ENCODE peak calls at places on chromosomes 1 and 21, in ten cellular contexts. N is neural progenitor cell, G is suprapubic skin, P is gastrocnemius medialis, D is ovary, F is NT2/D1, H is lung, T is left ventricle myocardium inferior, A is GM23338, L is tibial nerve. M is an unnamed sample.

GRCh38 chr1:119136401-119136800 is 4.1 kb downstream of the WARS2 start:
- DNase-seq in N (no peak), G (no peak), P (no peak), D (no peak), F (no peak), H (no peak), T (no peak), A (no peak), L (no peak), M (no peak)

GRCh38 chr1:6776895-6777294 is 8.4 kb upstream of the CAMTA1 start:
- DNase-seq in N (no peak), G (no peak), P (no peak), D (no peak), F (no peak), H (no peak), T (no peak), A (no peak), L (no peak), M (no peak)

GRCh38 chr1:183622013-183622412 is 13.6 kb downstream of the ARPC5 start:
- DNase-seq in N (no peak), G (no peak), P (no peak), D (no peak), F (no peak), H (no peak), T (no peak), A (no peak), L (no peak), M (no peak)

GRCh38 chr1:222167111-222167510 is 380.8 kb downstream of the HHIPL2 start:
- DNase-seq in N (peak; percentile 46), G (no peak), P (no peak), D (no peak), F (peak; percentile 38), H (peak; percentile 32), T (peak; percentile 22), A (peak; percentile 65), L (no peak), M (peak; percentile 30)

GRCh38 chr1:231527586-231528174 is 789 bp upstream of the TSNAX start:
- DNase-seq in N (no peak), G (no peak), P (no peak), D (no peak), F (no peak), H (no peak), T (no peak), A (no peak), L (no peak), M (no peak)

GRCh38 chr1:229155472-229155871 is 115.4 kb upstream of the RAB4A start:
- DNase-seq in N (no peak), G (no peak), P (peak; percentile 12), D (no peak), F (no peak), H (no peak), T (peak; percentile 33), A (no peak), L (no peak), M (no peak)

GRCh38 chr21:26443867-26444266 is 129.2 kb downstream of the CYYR1 start:
- DNase-seq in N (no peak), G (no peak), P (no peak), D (no peak), F (no peak), H (no peak), T (no peak), A (no peak), L (no peak), M (no peak)

GRCh38 chr1:241672301-241672700 is 20.2 kb downstream of the WDR64 start:
- DNase-seq in N (no peak), G (no peak), P (no peak), D (no peak), F (no peak), H (no peak), T (no peak), A (no peak), L (no peak), M (no peak)

GRCh38 chr1:203954788-203955552 is 93.6 kb downstream of the SNRPE start:
- DNase-seq in N (no peak), G (no peak), P (no peak), D (no peak), F (no peak), H (no peak), T (no peak), A (peak; percentile 6), L (no peak), M (no peak)

GRCh38 chr1:219697667-219698066 is 84.8 kb upstream of the ZC3H11B start:
- DNase-seq in N (no peak), G (no peak), P (no peak), D (no peak), F (no peak), H (no peak), T (no peak), A (no peak), L (no peak), M (no peak)

GRCh38 chr1:224223819-224224714 is 41.0 kb downstream of the DEGS1 start:
- DNase-seq in N (no peak), G (no peak), P (no peak), D (no peak), F (no peak), H (no peak), T (no peak), A (peak; percentile 46), L (no peak), M (peak; percentile 57)

GRCh38 chr1:59985901-59986735 is 59.5 kb upstream of the CYP2J2 start:
- DNase-seq in N (peak; percentile 31), G (no peak), P (no peak), D (no peak), F (peak; percentile 76), H (no peak), T (no peak), A (peak; percentile 65), L (no peak), M (no peak)

GRCh38 chr21:38386967-38387366 is 111.3 kb downstream of the ERG start:
- DNase-seq in N (no peak), G (no peak), P (no peak), D (no peak), F (no peak), H (no peak), T (no peak), A (no peak), L (no peak), M (no peak)

GRCh38 chr21:27653481-27653880 is 686.6 kb upstream of the ADAMTS5 start:
- DNase-seq in N (no peak), G (no peak), P (no peak), D (no peak), F (no peak), H (no peak), T (no peak), A (no peak), L (no peak), M (no peak)

GRCh38 chr1:204188959-204189639 is 7.2 kb downstream of the KISS1 start:
- DNase-seq in N (no peak), G (no peak), P (no peak), D (no peak), F (no peak), H (no peak), T (no peak), A (no peak), L (no peak), M (no peak)

GRCh38 chr1:150777544-150777943 is 12.0 kb upstream of the CTSS start:
- DNase-seq in N (no peak), G (no peak), P (no peak), D (no peak), F (no peak), H (no peak), T (no peak), A (no peak), L (no peak), M (no peak)

GRCh38 chr21:31382060-31382459 is 38.0 kb upstream of the TIAM1 start:
- DNase-seq in N (no peak), G (no peak), P (no peak), D (no peak), F (no peak), H (no peak), T (no peak), A (no peak), L (no peak), M (no peak)

GRCh38 chr1:114032271-114033218 is 53.3 kb downstream of the OLFML3 start:
- DNase-seq in N (no peak), G (no peak), P (peak; percentile 8), D (no peak), F (no peak), H (no peak), T (no peak), A (peak; percentile 35), L (no peak), M (no peak)
- H3K4me3 ChIP-seq in N (no peak overlapping the region), G (no peak overlapping the region), P (no peak overlapping the region), D (no peak overlapping the region), F (no peak overlapping the region), H (no peak overlapping the region), T (no peak overlapping the region), A (peak overlapping the region; percentile 51), L (no peak overlapping the region), M (peak overlapping the region; percentile 60)

DNA sequence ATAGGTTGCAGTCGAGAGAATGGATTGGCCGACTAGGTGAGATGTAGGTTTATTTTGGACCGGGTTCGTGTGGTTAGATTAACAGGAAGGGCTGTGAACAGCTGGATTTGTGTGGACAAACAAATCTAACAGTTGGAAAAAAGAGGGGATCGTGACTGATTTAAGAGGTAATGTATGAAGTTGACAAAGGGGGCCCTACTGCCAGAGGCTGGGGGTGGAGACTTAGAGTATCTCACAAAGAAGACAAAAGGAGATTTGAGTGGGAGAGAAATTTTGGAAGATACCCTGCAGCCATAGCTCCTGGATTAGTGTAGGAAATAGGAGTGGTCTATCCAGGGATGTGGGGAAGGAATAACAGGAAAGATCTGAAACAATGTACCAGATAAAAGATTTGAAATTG is 38.8 kb upstream of the PLA2G5 start:
- DNase-seq in N (no peak), G (no peak), P (no peak), D (no peak), F (no peak), H (no peak), T (no peak), A (no peak), L (no peak), M (no peak)
- H3K36me3 ChIP-seq in N (no peaks in the 10 kb centered on the region), G (no peaks in the 10 kb centered on the region), P (no peaks in the 10 kb centered on the region), D (no peaks in the 10 kb centered on the region), F (no peaks in the 10 kb centered on the region), H (no peaks in the 10 kb centered on the region), T (no peaks in the 10 kb centered on the region), A (no peaks in the 10 kb centered on the region), L (no peaks in the 10 kb centered on the region), M (no peaks in the 10 kb centered on the region)

GRCh38 chr1:245680395-245680794 is 525.6 kb downstream of the KIF26B start:
- DNase-seq in N (no peak), G (no peak), P (no peak), D (no peak), F (no peak), H (no peak), T (no peak), A (no peak), L (no peak), M (peak; percentile 16)
- H3K4me3 ChIP-seq in N (no peak overlapping the region), G (no peak overlapping the region), P (no peak overlapping the region), D (no peak overlapping the region), F (no peak overlapping the region), H (no peak overlapping the region), T (no peak overlapping the region), A (no peak overlapping the region), L (no peak overlapping the region), M (no peak overlapping the region)

GRCh38 chr1:8013800-8014199 is 12.3 kb downstream of the ERRFI1 start:
- DNase-seq in N (no peak), G (no peak), P (no peak), D (no peak), F (no peak), H (no peak), T (no peak), A (no peak), L (no peak), M (no peak)
- H3K36me3 ChIP-seq in N (peaks cover 6% of the 10 kb centered on the region), G (peaks cover 42% of the 10 kb centered on the region), P (peaks cover 4% of the 10 kb centered on the region), D (no peaks in the 10 kb centered on the region), F (peaks cover 61% of the 10 kb centered on the region), H (peaks cover 21% of the 10 kb centered on the region), T (peaks cover 38% of the 10 kb centered on the region), A (peaks cover 29% of the 10 kb centered on the region), L (peaks cover 54% of the 10 kb centered on the region), M (peaks cover 28% of the 10 kb centered on the region)

M was measured in H7.